ENCODE peak calls at places on chromosomes 12 and 14, in seven cellular contexts. P, Q, O, L, H, U and F are unnamed samples.

GRCh38 chr12:126139355-126139754 is 1074.1 kb downstream of the AACS start:
- DNase-seq in H (no peak), O (no peak), P (no peak), Q (no peak), U (no peak), L (no peak), F (no peak)

GRCh38 chr14:103512701-103513611 is 9.7 kb downstream of the CKB start:
- DNase-seq in O (no peak), P (peak), U (peak), Q (peak), L (no peak), H (no peak), F (peak)

GRCh38 chr14:92353447-92353846 is 30.5 kb downstream of the SLC24A4 start:
- DNase-seq in U (no peak), L (no peak), P (no peak), Q (no peak), O (no peak), H (no peak), F (no peak)

GRCh38 chr12:69396041-69396440 is 36.5 kb downstream of the YEATS4 start:
- DNase-seq in P (no peak), O (no peak), L (no peak), Q (no peak), H (no peak), U (no peak), F (no peak)

GRCh38 chr12:111367661-111368221 is 1.2 kb downstream of the PHETA1 start:
- DNase-seq in O (peak), L (no peak), Q (peak), U (no peak), P (peak), H (no peak), F (no peak)

GRCh38 chr12:1650954-1651353 is 21.9 kb downstream of the WNT5B start:
- DNase-seq in U (no peak), Q (no peak), L (no peak), O (no peak), P (no peak), H (no peak), F (no peak)

GRCh38 chr12:68310370-68310769 is 21.8 kb downstream of the MDM1 start:
- DNase-seq in Q (no peak), U (no peak), O (no peak), H (no peak), P (no peak), L (no peak), F (no peak)

GRCh38 chr12:990308-990648 is 745 bp upstream of the ERC1 start:
- DNase-seq in O (peak), L (peak), U (peak), P (peak), H (no peak), Q (peak), F (peak)

GRCh38 chr12:92505373-92506340 is 197.1 kb upstream of the PLEKHG7 start:
- DNase-seq in H (peak), O (no peak), L (no peak), U (no peak), Q (peak), P (peak), F (no peak)

GRCh38 chr12:100718212-100718611 is 76.4 kb upstream of the ANO4 start:
- DNase-seq in L (no peak), H (no peak), P (no peak), O (no peak), U (no peak), Q (no peak), F (no peak)

GRCh38 chr14:95440496-95440895 is 76.0 kb downstream of the SYNE3 start:
- DNase-seq in O (no peak), L (no peak), U (no peak), H (no peak), Q (no peak), P (no peak), F (no peak)

GRCh38 chr14:61749264-61749663 is 13.0 kb upstream of the SNAPC1 start:
- DNase-seq in O (no peak), H (no peak), L (no peak), P (no peak), U (no peak), Q (no peak), F (no peak)
- TF ChIP-seq POLR2A in O (no peak), H (no peak), L (no peak), P (no peak), U (no peak), Q (no peak), F (no peak)

DNA sequence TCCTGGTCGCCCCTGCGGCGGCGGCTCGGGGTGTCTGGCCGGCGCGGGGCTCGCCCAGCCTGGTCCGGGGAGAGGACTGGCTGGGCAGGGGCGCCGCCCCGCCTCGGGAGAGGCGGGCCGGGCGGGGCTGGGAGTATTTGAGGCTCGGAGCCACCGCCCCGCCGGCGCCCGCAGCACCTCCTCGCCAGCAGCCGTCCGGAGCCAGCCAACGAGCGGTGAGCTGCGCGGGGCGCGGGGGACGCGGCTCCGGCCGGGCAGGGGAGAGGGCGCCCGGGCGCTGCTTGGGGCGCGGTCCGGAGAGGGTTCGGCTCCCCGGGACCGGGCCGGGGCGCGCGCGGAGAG is at the start of gene LGALS3:
- DNase-seq in O (no peak), P (peak), U (peak), H (no peak), L (peak), Q (peak), F (peak)
- TF ChIP-seq POLR2A in O (no peak), P (peak), U (no peak), H (no peak), L (no peak), Q (no peak), F (peak)

GRCh38 chr12:52059582-52060497 is 8.6 kb downstream of the NR4A1 start:
- DNase-seq in H (no peak), P (peak), O (no peak), Q (no peak), U (no peak), L (no peak), F (no peak)

GRCh38 chr12:52057958-52058576 is 6.8 kb downstream of the NR4A1 start:
- DNase-seq in H (no peak), O (no peak), Q (no peak), L (no peak), P (no peak), U (no peak), F (no peak)

GRCh38 chr12:52057614-52057939 is 6.3 kb downstream of the NR4A1 start:
- DNase-seq in P (no peak), O (no peak), U (no peak), L (no peak), H (no peak), Q (no peak), F (no peak)

GRCh38 chr12:52056801-52057613 is 5.8 kb downstream of the NR4A1 start:
- DNase-seq in Q (peak), U (no peak), O (no peak), H (no peak), P (peak), L (no peak), F (no peak)

DNA sequence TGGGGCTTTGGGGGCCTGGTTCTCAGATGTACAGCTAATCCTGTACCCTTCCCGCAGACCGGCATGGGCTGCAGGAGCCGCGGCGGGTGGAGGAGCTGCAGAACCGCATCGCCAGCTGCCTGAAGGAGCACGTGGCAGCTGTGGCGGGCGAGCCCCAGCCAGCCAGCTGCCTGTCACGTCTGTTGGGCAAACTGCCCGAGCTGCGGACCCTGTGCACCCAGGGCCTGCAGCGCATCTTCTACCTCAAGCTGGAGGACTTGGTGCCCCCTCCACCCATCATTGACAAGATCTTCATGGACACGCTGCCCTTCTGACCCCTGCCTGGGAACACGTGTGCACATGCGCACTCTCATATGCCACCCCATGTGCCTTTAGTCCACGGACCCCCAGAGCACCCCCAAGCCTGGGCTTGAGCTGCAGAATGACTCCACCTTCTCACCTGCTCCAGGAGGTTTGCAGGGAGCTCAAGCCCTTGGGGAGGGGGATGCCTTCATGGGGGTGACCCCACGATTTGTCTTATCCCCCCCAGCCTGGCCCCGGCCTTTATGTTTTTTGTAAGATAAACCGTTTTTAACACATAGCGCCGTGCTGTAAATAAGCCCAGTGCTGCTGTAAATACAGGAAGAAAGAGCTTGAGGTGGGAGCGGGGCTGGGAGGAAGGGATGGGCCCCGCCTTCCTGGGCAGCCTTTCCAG is 7.5 kb downstream of the NR4A1 start:
- DNase-seq in H (no peak), Q (no peak), L (no peak), O (no peak), P (peak), U (no peak), F (no peak)
- TF ChIP-seq POLR2A in H (no peak), Q (no peak), L (no peak), O (no peak), P (no peak), U (no peak), F (no peak)

GRCh38 chr12:105554856-105555255 is 224.4 kb downstream of the C12orf75 start:
- DNase-seq in H (no peak), U (no peak), P (no peak), L (no peak), Q (no peak), O (no peak), F (no peak)
- TF ChIP-seq POLR2A in H (no peak), U (no peak), P (no peak), L (no peak), Q (no peak), O (no peak), F (no peak)

DNA sequence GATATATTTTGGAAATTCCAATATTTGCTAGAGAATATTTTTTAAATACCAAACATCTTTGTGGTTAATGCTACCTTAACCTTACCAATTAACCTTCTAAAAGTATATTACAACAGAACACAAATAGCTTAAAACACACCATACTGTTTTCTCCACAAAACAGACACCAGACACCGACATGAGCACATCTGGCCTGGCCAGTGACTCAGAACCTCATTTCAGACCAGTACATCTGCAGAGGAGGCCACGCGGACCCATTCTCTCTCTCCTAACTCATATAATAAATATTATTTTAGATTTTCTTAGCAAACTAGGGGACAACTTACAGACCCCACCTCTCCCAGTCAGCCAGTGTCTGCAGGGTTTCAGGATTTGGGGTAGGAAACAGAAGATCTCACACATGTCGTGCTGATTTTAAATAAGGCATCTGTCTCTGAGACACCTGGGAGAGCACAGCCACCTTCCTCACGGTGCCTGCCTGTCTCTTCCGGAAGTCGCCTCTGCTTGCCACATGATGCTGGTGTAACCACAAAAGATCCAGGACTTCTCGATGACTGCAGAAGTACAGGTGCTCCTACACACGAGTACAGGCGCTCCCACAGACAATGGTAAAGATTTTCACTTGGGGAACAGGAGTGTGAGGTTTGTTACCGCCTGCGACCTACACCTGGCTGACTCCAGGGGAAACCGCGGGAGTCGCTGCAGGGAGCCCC is 9.7 kb upstream of the ANKLE2 start:
- DNase-seq in L (no peak), O (no peak), U (no peak), P (peak), H (no peak), Q (no peak), F (no peak)
- TF ChIP-seq POLR2A in L (peak), O (no peak), U (no peak), P (no peak), H (peak), Q (no peak), F (no peak)

DNA sequence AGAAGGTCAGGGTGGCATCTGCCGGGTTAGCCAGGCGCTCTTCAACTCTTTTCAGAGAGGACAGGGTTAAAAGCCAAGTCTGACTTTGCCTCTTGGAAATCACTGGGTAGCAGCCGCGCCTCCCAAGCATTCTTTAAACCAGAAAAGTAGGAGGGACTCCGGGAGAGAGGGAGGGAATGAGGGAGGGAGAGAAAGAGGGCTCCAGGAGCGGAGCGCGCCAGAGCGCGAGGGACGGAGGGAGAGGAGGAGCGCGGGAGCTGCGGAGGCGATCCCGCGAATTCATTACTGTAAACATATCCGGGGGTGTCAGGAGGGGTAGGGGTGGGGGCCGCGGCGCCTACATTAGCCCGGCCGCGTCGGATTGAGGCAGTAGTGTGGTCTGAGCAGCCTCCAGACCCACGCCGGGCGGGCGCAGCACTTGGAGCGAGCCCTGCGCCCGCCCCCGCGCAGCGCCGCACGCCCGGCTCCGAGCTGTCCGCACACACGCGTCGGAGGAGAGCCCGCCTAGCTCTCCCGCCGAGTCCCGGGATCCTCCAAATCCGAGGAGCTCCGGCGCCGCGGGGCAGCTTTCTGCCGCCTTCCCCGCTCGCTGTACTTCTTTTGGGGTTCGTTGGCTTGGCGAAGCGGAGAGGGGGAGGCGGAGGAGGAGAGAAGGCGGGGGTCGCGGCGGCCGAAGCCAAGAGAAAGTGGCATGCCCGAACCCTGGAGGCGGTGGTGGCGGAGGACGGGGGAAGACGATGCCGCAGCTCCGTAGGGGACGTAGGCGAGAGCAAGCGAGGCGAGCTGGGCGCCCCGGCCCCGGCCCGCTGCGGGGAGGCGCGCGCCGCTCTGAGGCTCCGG is 3.3 kb downstream of the FLRT2 start:
- DNase-seq in H (no peak), O (no peak), U (peak), Q (peak), P (no peak), L (no peak), F (peak)
- TF ChIP-seq POLR2A in H (no peak), O (no peak), U (no peak), Q (no peak), P (no peak), L (no peak), F (no peak)

GRCh38 chr14:20461230-20462141 is at the start of gene PIP4P1:
- DNase-seq in L (peak), O (peak), U (peak), H (peak), P (peak), Q (peak), F (peak)
- TF ChIP-seq POLR2A in L (peak), O (peak), U (no peak), H (peak), P (peak), Q (no peak), F (peak)

DNA sequence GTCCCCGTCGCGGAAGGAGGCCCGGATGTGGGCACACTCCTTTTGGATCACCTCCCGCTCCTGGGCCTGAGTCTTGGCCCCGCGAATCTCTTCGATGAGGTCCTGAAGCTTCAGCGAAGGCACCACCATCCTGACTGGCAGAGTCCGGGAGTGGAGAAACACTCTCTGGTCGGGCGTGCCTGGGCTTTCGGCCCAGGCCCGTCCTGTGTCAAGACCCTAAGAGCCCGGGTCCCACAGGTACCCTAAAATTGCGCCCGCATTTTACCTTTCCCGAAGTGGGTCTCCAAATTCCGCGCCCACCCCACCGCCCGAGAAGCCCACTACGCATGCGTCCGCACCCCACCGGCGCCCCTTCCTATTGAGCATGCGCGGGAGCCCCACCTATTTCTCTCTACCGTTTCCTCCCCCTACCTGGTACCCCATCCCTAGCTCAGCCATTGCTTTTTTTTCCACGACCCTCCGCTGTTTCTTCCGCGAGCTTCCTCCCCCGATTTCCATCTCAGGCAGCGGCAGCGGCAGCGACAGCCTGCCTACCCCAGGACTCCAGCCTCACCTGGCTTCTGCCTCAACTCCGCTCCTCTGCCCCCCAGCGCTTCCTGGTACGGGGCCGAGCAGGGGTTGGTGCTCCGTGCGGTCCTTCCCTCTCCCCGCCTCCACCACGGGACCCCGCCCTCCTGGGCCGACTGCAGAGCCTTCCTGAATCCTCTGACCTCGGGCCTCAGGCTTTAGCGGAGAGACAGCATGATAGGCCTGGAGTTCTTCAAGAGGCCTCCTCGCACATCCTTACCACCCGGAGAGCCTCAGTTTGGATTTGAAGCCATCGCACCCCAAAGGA is at the start of gene AP1G2:
- DNase-seq in Q (peak), U (peak), L (peak), O (peak), P (peak), H (peak), F (peak)
- TF ChIP-seq POLR2A in Q (no peak), U (peak), L (peak), O (peak), P (peak), H (peak), F (peak)